ENCODE peak calls at places on chromosomes 7 and 10, in four cellular contexts. One of them, this sample, is unnamed.

GRCh38 chr10:12588091-12588850 is 238.9 kb downstream of the CAMK1D start:
- DNase-seq in HEK293T: no peak
- DNase-seq in NT2/D1: no peak
- DNase-seq in CD8-positive, alpha-beta T cell: no peak
- DNase-seq in this sample: peak

GRCh38 chr10:86151613-86152012 is 215.0 kb downstream of the GRID1 start:
- DNase-seq in HEK293T: no peak
- DNase-seq in CD8-positive, alpha-beta T cell: no peak
- DNase-seq in NT2/D1: no peak
- DNase-seq in this sample: no peak

GRCh38 chr7:43758861-43759683 is 592 bp downstream of the BLVRA start:
- DNase-seq in HEK293T: peak
- DNase-seq in NT2/D1: no peak
- DNase-seq in CD8-positive, alpha-beta T cell: peak
- DNase-seq in this sample: peak

GRCh38 chr10:27998954-27999275 is at the start of gene ODAD2:
- DNase-seq in CD8-positive, alpha-beta T cell: no peak
- DNase-seq in NT2/D1: peak
- DNase-seq in HEK293T: no peak
- DNase-seq in this sample: no peak

GRCh38 chr7:23072916-23073315 is 32.7 kb upstream of the KLHL7 start:
- DNase-seq in NT2/D1: peak
- DNase-seq in CD8-positive, alpha-beta T cell: no peak
- DNase-seq in HEK293T: peak
- DNase-seq in this sample: no peak

GRCh38 chr7:32140540-32140939 is 70.3 kb upstream of the PDE1C start:
- DNase-seq in HEK293T: no peak
- DNase-seq in NT2/D1: no peak
- DNase-seq in CD8-positive, alpha-beta T cell: no peak
- DNase-seq in this sample: no peak

GRCh38 chr10:119723161-119723560 is 2.7 kb upstream of the INPP5F start:
- DNase-seq in NT2/D1: no peak
- DNase-seq in HEK293T: no peak
- DNase-seq in CD8-positive, alpha-beta T cell: no peak
- DNase-seq in this sample: no peak

GRCh38 chr10:62760401-62760800 is 44.1 kb upstream of the ADO start:
- DNase-seq in HEK293T: no peak
- DNase-seq in NT2/D1: no peak
- DNase-seq in CD8-positive, alpha-beta T cell: no peak
- DNase-seq in this sample: no peak

GRCh38 chr7:2261611-2262010 is 19.6 kb downstream of the NUDT1 start:
- DNase-seq in CD8-positive, alpha-beta T cell: no peak
- DNase-seq in NT2/D1: no peak
- DNase-seq in HEK293T: no peak
- DNase-seq in this sample: no peak

GRCh38 chr10:15856328-15857000 is 3.8 kb downstream of the MINDY3 start:
- DNase-seq in CD8-positive, alpha-beta T cell: no peak
- DNase-seq in NT2/D1: no peak
- DNase-seq in HEK293T: peak
- DNase-seq in this sample: no peak

GRCh38 chr10:124200011-124200410 is 106.6 kb upstream of the CHST15 start:
- DNase-seq in HEK293T: no peak
- DNase-seq in CD8-positive, alpha-beta T cell: no peak
- DNase-seq in NT2/D1: no peak
- DNase-seq in this sample: no peak

GRCh38 chr10:117537436-117537903 is 5.1 kb upstream of the EMX2 start:
- DNase-seq in CD8-positive, alpha-beta T cell: no peak
- DNase-seq in NT2/D1: no peak
- DNase-seq in HEK293T: peak
- DNase-seq in this sample: no peak

GRCh38 chr7:15291707-15292106 is 270.1 kb downstream of the AGMO start:
- DNase-seq in HEK293T: no peak
- DNase-seq in NT2/D1: no peak
- DNase-seq in CD8-positive, alpha-beta T cell: no peak
- DNase-seq in this sample: no peak

GRCh38 chr7:35753761-35754603 is 46.9 kb upstream of the SEPTIN7 start:
- DNase-seq in HEK293T: no peak
- DNase-seq in NT2/D1: no peak
- DNase-seq in CD8-positive, alpha-beta T cell: no peak
- DNase-seq in this sample: no peak

GRCh38 chr10:121237718-121238117 is 360.5 kb downstream of the FGFR2 start:
- DNase-seq in HEK293T: no peak
- DNase-seq in NT2/D1: peak
- DNase-seq in CD8-positive, alpha-beta T cell: no peak
- DNase-seq in this sample: no peak

GRCh38 chr7:134660242-134660785 is 13.7 kb downstream of the BPGM start:
- DNase-seq in HEK293T: no peak
- DNase-seq in CD8-positive, alpha-beta T cell: no peak
- DNase-seq in NT2/D1: no peak
- DNase-seq in this sample: no peak

This sample was measured in CD4-positive, alpha-beta T cell.